ENCODE peak calls at places on chromosomes 4 and X, in nine cellular contexts. K, J, S, Y, A, P, R, D and I are unnamed samples.

GRCh38 chr4:84167089-84167488 is 332.0 kb downstream of the NKX6-1 start:
- DNase-seq in K (no peak), J (no peak), S (no peak), Y (no peak), A (no peak), P (no peak), R (no peak), D (no peak), I (no peak)

GRCh38 chr4:28469886-28470285 is 1609.2 kb downstream of the STIM2 start:
- DNase-seq in K (peak), J (no peak), S (no peak), Y (no peak), A (no peak), P (peak), R (peak), D (no peak), I (peak)

GRCh38 chr4:176988226-176988625 is 195.5 kb upstream of the VEGFC start:
- DNase-seq in K (peak), J (no peak), S (peak), Y (no peak), A (no peak), P (peak), R (peak), D (peak), I (peak)

GRCh38 chr4:1235381-1236102 is 13.4 kb downstream of the CTBP1 start:
- DNase-seq in K (no peak), J (no peak), S (no peak), Y (no peak), A (no peak), P (no peak), R (no peak), D (no peak), I (no peak)

GRCh38 chr4:13261486-13262257 is 222.5 kb downstream of the RAB28 start:
- DNase-seq in K (no peak), J (no peak), S (peak), Y (no peak), A (no peak), P (no peak), R (no peak), D (no peak), I (no peak)

GRCh38 chr4:167114416-167114971 is 119.8 kb downstream of the SPOCK3 start:
- DNase-seq in K (no peak), J (no peak), S (no peak), Y (no peak), A (no peak), P (no peak), R (no peak), D (no peak), I (no peak)

GRCh38 chr4:972651-973424 is 531 bp downstream of the DGKQ start:
- DNase-seq in K (no peak), J (no peak), S (peak), Y (peak), A (no peak), P (peak), R (no peak), D (no peak), I (no peak)

GRCh38 chr4:152072001-152072485 is 311.2 kb upstream of the GATB start:
- DNase-seq in K (peak), J (no peak), S (no peak), Y (no peak), A (peak), P (no peak), R (no peak), D (no peak), I (no peak)

GRCh38 chr4:100369871-100370270 is 148.0 kb downstream of the EMCN start:
- DNase-seq in K (no peak), J (no peak), S (no peak), Y (no peak), A (no peak), P (no peak), R (no peak), D (no peak), I (no peak)

GRCh38 chrX:110944323-110944761 is 148.7 kb upstream of the CHRDL1 start:
- DNase-seq in K (peak), J (no peak), S (no peak), Y (no peak), A (no peak), P (no peak), R (no peak), D (no peak), I (no peak)
- H3K4me3 ChIP-seq in K (peak), J (no peak), S (peak), Y (no peak), A (no peak), P (no peak), R (no peak), D (no peak), I (no peak)

GRCh38 chrX:33330798-33331197 is 119.4 kb upstream of the DMD start:
- DNase-seq in K (no peak), J (no peak), S (no peak), Y (no peak), A (no peak), P (peak), R (no peak), D (no peak), I (no peak)

GRCh38 chrX:33339219-33339618 is 127.9 kb upstream of the DMD start:
- DNase-seq in K (no peak), J (no peak), S (peak), Y (no peak), A (no peak), P (peak), R (no peak), D (no peak), I (peak)

GRCh38 chrX:33336783-33337182 is 125.4 kb upstream of the DMD start:
- DNase-seq in K (peak), J (no peak), S (peak), Y (peak), A (peak), P (peak), R (no peak), D (no peak), I (peak)
- H3K4me3 ChIP-seq in K (no peak), J (no peak), S (no peak), Y (no peak), A (no peak), P (no peak), R (no peak), D (no peak), I (no peak)

DNA sequence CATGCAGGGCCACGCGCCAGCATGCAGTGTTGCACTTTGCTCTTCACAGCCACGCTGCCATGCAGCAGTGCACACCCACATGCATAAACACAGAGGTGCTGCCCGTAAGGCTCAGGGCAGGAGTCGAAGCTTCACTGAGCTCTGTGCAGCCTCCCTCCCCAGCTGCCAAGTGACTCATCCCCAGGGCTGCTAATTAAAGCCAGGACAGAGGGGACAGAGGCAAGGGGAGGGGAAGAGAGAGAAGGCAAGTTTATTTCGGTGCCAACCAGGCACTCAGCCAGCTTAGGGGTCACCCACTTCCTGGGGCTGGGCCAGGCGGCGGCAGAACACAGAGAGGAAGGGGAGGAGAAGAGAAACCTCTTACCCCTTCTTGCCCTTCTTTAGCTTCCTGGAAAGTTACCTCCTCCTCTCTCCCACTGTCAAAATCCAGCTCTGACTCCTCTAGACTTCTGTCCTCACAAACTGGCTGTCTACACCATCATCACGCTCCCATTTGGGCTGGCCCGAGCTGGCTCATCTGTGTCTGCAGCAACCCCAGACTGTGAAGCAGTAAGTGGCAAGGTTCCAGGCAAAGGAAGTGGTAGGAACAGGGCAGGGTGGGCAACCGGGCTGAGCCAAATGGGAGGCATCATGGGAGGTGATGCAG is 6.2 kb upstream of the IQSEC2 start:
- DNase-seq in K (peak), J (peak), S (peak), Y (peak), A (peak), P (peak), R (no peak), D (no peak), I (peak)
- H3K4me3 ChIP-seq in K (no peak), J (no peak), S (no peak), Y (peak), A (no peak), P (no peak), R (peak), D (no peak), I (no peak)

GRCh38 chr4:188975271-188975670 is 836.0 kb downstream of the TRIML1 start:
- DNase-seq in K (no peak), J (no peak), S (no peak), Y (no peak), A (no peak), P (no peak), R (no peak), D (no peak), I (no peak)
- H3K4me3 ChIP-seq in K (no peak), J (no peak), S (no peak), Y (no peak), A (no peak), P (no peak), R (no peak), D (no peak), I (no peak)